ENCODE peak calls at places on chromosomes 7 and 10, in eight cellular contexts. C is DMS53; L is NAMALWA; H is stimulated activated CD4-positive, alpha-beta T cell treated with anti-CD3 and anti-CD28 coated beads, Interleukin-15, amount 100 ng/mL, for 24 hours; Y is cardiac muscle cell; B is hippocampal formation; N is NCI-H446; T is anterior cingulate cortex. O is an unnamed sample.

GRCh38 chr10:95785317-95785716 is 29.4 kb downstream of the ENTPD1 start:
- DNase-seq in T (no peak), L (no peak), B (no peak), Y (no peak), C (no peak), N (no peak), H (no peak), O (no peak)

GRCh38 chr10:3538850-3539531 is 246.0 kb downstream of the KLF6 start:
- DNase-seq in T (no peak), C (peak), Y (no peak), B (no peak), L (no peak), N (no peak), H (peak), O (no peak)

GRCh38 chr7:55657654-55658053 is 85.4 kb upstream of the VOPP1 start:
- DNase-seq in Y (no peak), H (no peak), T (no peak), L (peak), N (no peak), C (no peak), B (no peak), O (no peak)

GRCh38 chr10:132001238-132001977 is 19.7 kb upstream of the BNIP3 start:
- DNase-seq in L (peak), N (no peak), T (no peak), H (no peak), C (peak), Y (no peak), B (no peak), O (no peak)

GRCh38 chr10:99828464-99828863 is 46.0 kb downstream of the ABCC2 start:
- DNase-seq in L (no peak), T (no peak), H (no peak), Y (no peak), C (no peak), N (no peak), B (no peak), O (no peak)

GRCh38 chr10:86711957-86712708 is 43.8 kb downstream of the LDB3 start:
- DNase-seq in B (peak), T (peak), C (peak), Y (no peak), L (peak), N (no peak), H (no peak), O (peak)

GRCh38 chr7:99828818-99829217 is 1.0 kb downstream of the CYP3A43 start:
- DNase-seq in C (no peak), B (no peak), T (no peak), N (no peak), H (no peak), L (no peak), Y (no peak), O (no peak)

GRCh38 chr10:63766766-63767505 is 245.7 kb downstream of the REEP3 start:
- DNase-seq in L (peak), H (no peak), Y (peak), N (no peak), B (no peak), C (no peak), T (peak), O (no peak)

GRCh38 chr7:64879097-64879730 is 23.9 kb upstream of the ZNF273 start:
- DNase-seq in B (no peak), Y (no peak), H (no peak), L (no peak), C (peak), T (no peak), N (no peak), O (peak)